ENCODE peak calls at places on chromosomes 5 and 9, in four cellular contexts. L, R, T and P are unnamed samples.

GRCh38 chr5:1164696-1165630 is 36.4 kb upstream of the SLC6A19 start:
- DNase-seq in L (no peak), R (no peak), T (no peak), P (no peak)

GRCh38 chr5:94694671-94695070 is 76.2 kb downstream of the SLF1 start:
- DNase-seq in L (no peak), R (peak; percentile 66), T (no peak), P (peak; percentile 51)

GRCh38 chr9:84490206-84490605 is 149.6 kb upstream of the SLC28A3 start:
- DNase-seq in L (no peak), R (no peak), T (no peak), P (no peak)

GRCh38 chr5:158819840-158820620 is 279.7 kb downstream of the EBF1 start:
- DNase-seq in L (peak; percentile 57), R (peak; percentile 84), T (peak; percentile 96), P (peak; percentile 21)

GRCh38 chr5:180235846-180236245 is 26.8 kb upstream of the RASGEF1C start:
- DNase-seq in L (no peak), R (no peak), T (no peak), P (no peak)

GRCh38 chr9:16147726-16148125 is 594.9 kb downstream of the CCDC171 start:
- DNase-seq in L (peak; percentile 16), R (no peak), T (no peak), P (no peak)

GRCh38 chr5:167798427-167798826 is 493.0 kb upstream of the WWC1 start:
- DNase-seq in L (no peak), R (no peak), T (no peak), P (peak; percentile 19)

GRCh38 chr5:67493676-67494075 is 297.1 kb upstream of the CD180 start:
- DNase-seq in L (peak; percentile 31), R (peak; percentile 29), T (peak; percentile 34), P (peak; percentile 8)

GRCh38 chr9:4596165-4596922 is 65.8 kb upstream of the PLPP6 start:
- DNase-seq in L (no peak), R (no peak), T (peak; percentile 43), P (peak; percentile 50)

GRCh38 chr5:108798866-108799265 is 51.2 kb downstream of the FER start:
- DNase-seq in L (no peak), R (no peak), T (peak; percentile 24), P (no peak)

GRCh38 chr9:134420281-134420835 is 94.1 kb downstream of the RXRA start:
- DNase-seq in L (no peak), R (no peak), T (no peak), P (no peak)

GRCh38 chr9:117145811-117146490 is 268.9 kb downstream of the ASTN2 start:
- DNase-seq in L (no peak), R (no peak), T (no peak), P (no peak)

GRCh38 chr9:123360161-123361085 is 4.4 kb downstream of the CRB2 start:
- DNase-seq in L (peak; percentile 49), R (no peak), T (no peak), P (peak; percentile 87)

GRCh38 chr5:132012385-132013005 is 1.0 kb upstream of the ACSL6 start:
- DNase-seq in L (peak; percentile 87), R (peak; percentile 51), T (peak; percentile 57), P (peak; percentile 66)

GRCh38 chr5:156394642-156395393 is 67.9 kb downstream of the SGCD start:
- DNase-seq in L (peak; percentile 75), R (no peak), T (peak; percentile 77), P (peak; percentile 74)

GRCh38 chr9:111298831-111299603 is 31.0 kb downstream of the OR2K2 start:
- DNase-seq in L (peak; percentile 85), R (peak; percentile 77), T (peak; percentile 86), P (peak; percentile 77)

GRCh38 chr5:32507738-32508434 is 63.3 kb upstream of the ZFR start:
- DNase-seq in L (peak; percentile 77), R (peak; percentile 97), T (peak; percentile 100), P (peak; percentile 50)

GRCh38 chr5:5782402-5782801 is 359.9 kb downstream of the ICE1 start:
- DNase-seq in L (no peak), R (no peak), T (no peak), P (no peak)

GRCh38 chr5:35856186-35857003 is at the start of gene IL7R:
- DNase-seq in L (peak; percentile 56), R (peak; percentile 34), T (no peak), P (peak; percentile 86)

GRCh38 chr5:132414634-132415377 is 45.3 kb downstream of the SLC22A5 start:
- DNase-seq in L (peak; percentile 59), R (peak; percentile 69), T (peak; percentile 59), P (peak; percentile 55)

GRCh38 chr9:89498845-89499480 is 1.1 kb upstream of the SEMA4D start:
- DNase-seq in L (no peak), R (no peak), T (no peak), P (no peak)

GRCh38 chr9:113960748-113961147 is 84.6 kb downstream of the ZNF618 start:
- DNase-seq in L (no peak), R (no peak), T (no peak), P (no peak)

GRCh38 chr5:98904786-98905185 is 24.0 kb downstream of the CHD1 start:
- DNase-seq in L (no peak), R (no peak), T (peak; percentile 79), P (no peak)

GRCh38 chr5:102018690-102019089 is 277.4 kb downstream of the SLCO4C1 start:
- DNase-seq in L (no peak), R (no peak), T (no peak), P (no peak)

GRCh38 chr5:19002111-19002510 is 985.9 kb downstream of the CDH18 start:
- DNase-seq in L (no peak), R (no peak), T (no peak), P (no peak)

GRCh38 chr9:107749787-107750444 is 260.3 kb upstream of the KLF4 start:
- DNase-seq in L (peak; percentile 97), R (peak; percentile 96), T (peak; percentile 97), P (peak; percentile 96)

GRCh38 chr5:38463634-38464521 is 92.6 kb downstream of the LIFR start:
- DNase-seq in L (peak; percentile 83), R (peak; percentile 93), T (peak; percentile 96), P (peak; percentile 90)

GRCh38 chr9:7095054-7095453 is 337.3 kb downstream of the KDM4C start:
- DNase-seq in L (no peak), R (no peak), T (no peak), P (no peak)

GRCh38 chr9:133691659-133692363 is 46.3 kb downstream of the SARDH start:
- DNase-seq in L (peak; percentile 41), R (no peak), T (peak; percentile 15), P (no peak)

GRCh38 chr9:126116351-126117157 is 210.1 kb upstream of the MVB12B start:
- DNase-seq in L (no peak), R (no peak), T (no peak), P (no peak)

GRCh38 chr5:138824924-138825863 is 49.9 kb downstream of the LRRTM2 start:
- DNase-seq in L (peak; percentile 32), R (no peak), T (peak; percentile 44), P (peak; percentile 63)
- TF ChIP-seq CTCF in L (peak; percentile 72), R (peak; percentile 70), T (peak; percentile 70), P (peak; percentile 69)

GRCh38 chr5:110289213-110289810 is 437.2 kb downstream of the TMEM232 start:
- DNase-seq in L (no peak), R (no peak), T (no peak), P (no peak)
- H3K4me3 ChIP-seq in L (no peak overlapping the region), R (no peak overlapping the region), T (no peak overlapping the region), P (no peak overlapping the region)

DNA sequence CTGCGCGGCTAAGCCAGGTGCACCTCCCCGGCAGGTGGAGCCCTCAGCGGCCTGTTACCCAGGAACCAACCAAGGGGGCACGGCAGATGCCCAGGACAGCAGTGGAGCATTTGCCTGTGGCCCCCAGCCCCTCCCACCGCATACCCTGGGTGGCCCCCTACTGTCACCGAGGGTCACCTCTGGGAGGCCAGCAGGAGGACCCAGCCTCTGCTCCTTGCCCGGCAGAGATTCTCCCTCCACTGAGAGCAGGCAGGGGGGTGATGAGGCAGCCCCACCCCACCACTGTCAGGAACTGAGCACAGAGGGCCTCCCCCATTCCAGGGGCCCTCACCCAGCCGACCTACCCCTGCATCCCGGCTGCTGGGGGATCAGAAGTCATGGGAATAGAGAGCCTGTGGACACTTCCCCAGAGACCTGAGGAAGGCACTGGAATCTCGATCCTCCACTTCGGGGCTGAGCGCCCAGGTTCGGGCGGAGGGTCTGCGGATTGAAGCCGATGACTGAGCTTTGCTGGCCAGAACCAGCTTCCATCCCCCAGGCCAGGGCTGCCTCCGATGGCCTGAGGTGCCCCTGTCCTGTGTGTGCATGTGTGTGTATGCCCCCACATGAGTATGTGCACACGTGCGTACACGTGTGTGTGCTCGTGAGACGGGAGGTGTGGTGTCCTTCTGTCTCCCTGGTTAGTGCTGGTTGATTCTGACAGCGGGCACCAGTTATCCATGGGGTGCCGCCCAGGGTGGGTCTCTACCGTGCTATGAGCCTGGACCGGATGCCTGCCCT is at the start of gene QRFP:
- DNase-seq in L (no peak), R (no peak), T (no peak), P (no peak)
- TF ChIP-seq CTCF in L (no peak), R (no peak), T (no peak), P (no peak)

DNA sequence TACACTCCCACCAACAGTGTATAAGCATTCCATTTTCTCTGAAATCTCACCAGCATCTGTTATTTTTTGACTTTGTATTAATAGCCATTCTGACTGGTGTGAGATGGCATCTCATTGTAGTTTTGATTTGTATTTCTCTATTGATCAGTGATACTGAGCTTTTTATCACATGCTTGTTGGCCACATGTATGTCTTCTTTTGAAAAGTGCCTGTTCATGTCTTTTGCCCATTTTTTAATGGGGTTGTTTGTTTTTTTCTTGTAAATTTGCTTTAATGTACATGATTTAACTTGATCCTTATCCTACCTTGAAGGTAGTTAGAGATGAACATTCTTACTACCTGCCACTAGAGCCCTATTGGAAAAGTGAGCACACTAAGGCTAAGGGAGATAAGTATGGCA is 151.2 kb upstream of the KIF2A start:
- DNase-seq in L (no peak), R (no peak), T (no peak), P (no peak)
- H3K4me3 ChIP-seq in L (no peak overlapping the region), R (no peak overlapping the region), T (no peak overlapping the region), P (no peak overlapping the region)

GRCh38 chr9:136141716-136142415 is 23.2 kb upstream of the TMEM250 start:
- DNase-seq in L (no peak), R (no peak), T (no peak), P (no peak)

GRCh38 chr9:136144450-136144849 is 25.8 kb upstream of the TMEM250 start:
- DNase-seq in L (no peak), R (no peak), T (no peak), P (no peak)

GRCh38 chr9:136142416-136142800 is 23.7 kb upstream of the TMEM250 start:
- DNase-seq in L (no peak), R (no peak), T (no peak), P (no peak)

GRCh38 chr9:136143215-136144001 is 24.7 kb upstream of the TMEM250 start:
- DNase-seq in L (peak; percentile 33), R (no peak), T (peak; percentile 29), P (peak; percentile 36)

DNA sequence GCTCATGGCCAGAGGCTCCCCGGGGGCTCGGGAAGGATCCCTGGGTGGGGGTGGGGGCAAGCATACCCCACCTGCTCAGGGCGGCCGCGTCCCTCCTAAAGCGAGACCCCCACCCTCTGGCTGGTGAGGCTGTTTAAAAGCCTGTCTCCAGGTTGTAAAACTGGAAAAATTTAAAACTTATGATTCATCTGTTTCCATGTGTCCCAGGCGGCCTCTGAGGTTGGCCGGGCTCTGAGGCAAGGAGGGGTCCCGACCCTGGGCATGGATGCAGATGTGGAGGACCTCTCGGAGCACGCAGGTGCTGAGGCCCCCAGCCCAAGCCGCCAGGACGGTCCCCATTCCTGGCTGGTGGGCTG is 24.2 kb upstream of the TMEM250 start:
- DNase-seq in L (no peak), R (no peak), T (no peak), P (no peak)
- TF ChIP-seq CTCF in L (no peak), R (no peak), T (no peak), P (no peak)